ENCODE peak calls at places on chromosomes 6 and 20, in ten cellular contexts. E, D, G, T, Z, S, U, F, I and Q are unnamed samples.

GRCh38 chr6:112038756-112039430 is 15.0 kb upstream of the CCN6 start:
- DNase-seq in E (peak; percentile 37), D (no peak), G (no peak), T (no peak), Z (no peak), S (no peak), U (no peak), F (no peak), I (no peak), Q (no peak)

GRCh38 chr6:13273931-13274706 is 54.2 kb downstream of the TBC1D7 start:
- DNase-seq in E (no peak), D (peak; percentile 16), G (peak; percentile 39), T (peak; percentile 12), Z (peak; percentile 49), S (no peak), U (peak; percentile 34), F (no peak), I (no peak), Q (no peak)

GRCh38 chr6:154613137-154613676 is 102.7 kb upstream of the CNKSR3 start:
- DNase-seq in E (peak; percentile 86), D (no peak), G (peak; percentile 79), T (no peak), Z (no peak), S (peak; percentile 86), U (no peak), F (no peak), I (peak; percentile 32), Q (peak; percentile 95)

GRCh38 chr6:38110407-38111025 is 291.0 kb downstream of the ZFAND3 start:
- DNase-seq in E (no peak), D (peak; percentile 15), G (no peak), T (no peak), Z (no peak), S (no peak), U (no peak), F (peak; percentile 14), I (peak; percentile 98), Q (peak; percentile 79)

GRCh38 chr6:84137051-84137375 is 90.4 kb downstream of the CEP162 start:
- DNase-seq in E (no peak), D (no peak), G (no peak), T (no peak), Z (no peak), S (no peak), U (no peak), F (peak; percentile 20), I (no peak), Q (peak; percentile 20)

GRCh38 chr6:168163096-168163731 is 84.2 kb upstream of the FRMD1 start:
- DNase-seq in E (no peak), D (peak; percentile 32), G (no peak), T (no peak), Z (no peak), S (peak; percentile 13), U (no peak), F (no peak), I (peak; percentile 34), Q (no peak)

GRCh38 chr6:11229267-11230043 is 3.0 kb downstream of the NEDD9 start:
- DNase-seq in E (peak; percentile 94), D (no peak), G (no peak), T (no peak), Z (no peak), S (no peak), U (no peak), F (no peak), I (no peak), Q (no peak)

GRCh38 chr6:94089915-94090314 is 670.6 kb upstream of the EPHA7 start:
- DNase-seq in E (no peak), D (no peak), G (no peak), T (no peak), Z (no peak), S (no peak), U (no peak), F (no peak), I (peak; percentile 4), Q (peak; percentile 1)

GRCh38 chr6:34994693-34995092 is 105.6 kb downstream of the ANKS1A start:
- DNase-seq in E (no peak), D (no peak), G (no peak), T (no peak), Z (no peak), S (no peak), U (no peak), F (no peak), I (no peak), Q (no peak)

GRCh38 chr6:19757036-19757435 is 80.1 kb upstream of the ID4 start:
- DNase-seq in E (no peak), D (no peak), G (no peak), T (no peak), Z (no peak), S (peak; percentile 42), U (no peak), F (no peak), I (no peak), Q (no peak)

GRCh38 chr6:31883699-31884098 is 4.9 kb upstream of the SLC44A4 start:
- DNase-seq in E (no peak), D (no peak), G (no peak), T (no peak), Z (no peak), S (no peak), U (no peak), F (no peak), I (no peak), Q (no peak)

GRCh38 chr6:34657037-34657306 is 39.6 kb downstream of the ILRUN start:
- DNase-seq in E (no peak), D (no peak), G (no peak), T (no peak), Z (no peak), S (peak; percentile 42), U (no peak), F (no peak), I (no peak), Q (no peak)

GRCh38 chr6:52394251-52394666 is 25.9 kb upstream of the EFHC1 start:
- DNase-seq in E (no peak), D (no peak), G (no peak), T (no peak), Z (peak; percentile 57), S (no peak), U (no peak), F (no peak), I (no peak), Q (no peak)

GRCh38 chr6:10411915-10412164 is 3.0 kb downstream of the TFAP2A start:
- DNase-seq in E (no peak), D (no peak), G (no peak), T (no peak), Z (no peak), S (no peak), U (no peak), F (no peak), I (no peak), Q (no peak)

GRCh38 chr20:1946762-1947534 is 46.9 kb downstream of the PDYN start:
- DNase-seq in E (no peak), D (no peak), G (peak; percentile 97), T (no peak), Z (no peak), S (no peak), U (no peak), F (no peak), I (peak; percentile 42), Q (no peak)

GRCh38 chr20:60255426-60255825 is 297.2 kb downstream of the CDH26 start:
- DNase-seq in E (no peak), D (no peak), G (no peak), T (no peak), Z (no peak), S (no peak), U (no peak), F (peak; percentile 8), I (peak; percentile 94), Q (peak; percentile 72)

GRCh38 chr6:110944681-110945151 is 13.8 kb upstream of the GTF3C6 start:
- DNase-seq in E (peak; percentile 93), D (no peak), G (peak; percentile 95), T (no peak), Z (no peak), S (peak; percentile 97), U (peak; percentile 49), F (no peak), I (no peak), Q (no peak)

GRCh38 chr20:19478320-19478719 is 265.9 kb downstream of the SLC24A3 start:
- DNase-seq in E (no peak), D (no peak), G (no peak), T (no peak), Z (no peak), S (no peak), U (no peak), F (no peak), I (no peak), Q (no peak)

GRCh38 chr6:159094444-159095252 is 49.9 kb upstream of the TAGAP start:
- DNase-seq in E (no peak), D (no peak), G (no peak), T (peak; percentile 26), Z (peak; percentile 59), S (no peak), U (peak; percentile 69), F (no peak), I (no peak), Q (no peak)

GRCh38 chr20:56566621-56567020 is 33.6 kb downstream of the FAM209B start:
- DNase-seq in E (peak; percentile 97), D (no peak), G (peak; percentile 69), T (no peak), Z (no peak), S (no peak), U (no peak), F (no peak), I (peak; percentile 50), Q (peak; percentile 13)

GRCh38 chr6:57310817-57311157 is 6.6 kb upstream of the PRIM2 start:
- DNase-seq in E (no peak), D (no peak), G (no peak), T (no peak), Z (no peak), S (no peak), U (no peak), F (no peak), I (no peak), Q (no peak)

GRCh38 chr6:154689654-154690053 is 43.6 kb upstream of the SCAF8 start:
- DNase-seq in E (no peak), D (no peak), G (no peak), T (no peak), Z (no peak), S (no peak), U (no peak), F (no peak), I (no peak), Q (no peak)

GRCh38 chr6:41278699-41279405 is 7.6 kb downstream of the TREM1 start:
- DNase-seq in E (no peak), D (no peak), G (peak; percentile 87), T (peak; percentile 27), Z (peak; percentile 81), S (peak; percentile 22), U (peak; percentile 62), F (peak; percentile 60), I (peak; percentile 87), Q (peak; percentile 92)

GRCh38 chr20:62977613-62978558 is 25.4 kb downstream of the SLC17A9 start:
- DNase-seq in E (no peak), D (no peak), G (peak; percentile 56), T (peak; percentile 78), Z (peak; percentile 76), S (no peak), U (peak; percentile 66), F (peak; percentile 35), I (peak; percentile 79), Q (peak; percentile 36)

GRCh38 chr6:73064261-73064660 is 161.0 kb downstream of the KHDC1L start:
- DNase-seq in E (no peak), D (no peak), G (no peak), T (no peak), Z (no peak), S (no peak), U (no peak), F (no peak), I (no peak), Q (no peak)

GRCh38 chr20:11401988-11402387 is 515.7 kb upstream of the BTBD3 start:
- DNase-seq in E (no peak), D (no peak), G (no peak), T (no peak), Z (no peak), S (no peak), U (no peak), F (no peak), I (no peak), Q (no peak)

GRCh38 chr6:37693546-37694250 is 4.0 kb downstream of the MDGA1 start:
- DNase-seq in E (no peak), D (no peak), G (no peak), T (no peak), Z (no peak), S (no peak), U (no peak), F (no peak), I (no peak), Q (no peak)

GRCh38 chr6:112086744-112087135 is 542 bp downstream of the TUBE1 start:
- DNase-seq in E (peak; percentile 64), D (no peak), G (peak; percentile 49), T (no peak), Z (no peak), S (peak; percentile 60), U (no peak), F (no peak), I (peak; percentile 71), Q (peak; percentile 39)